ENCODE peak calls at places on chromosomes 5 and 9, in eight cellular contexts. X, O, S, Q, I, Y, E and B are unnamed samples. For H3K4me1 and H3K27me3, the result is how much of the 10 kb centered on the place peaks cover.

GRCh38 chr9:19130436-19130835 is 3.1 kb upstream of the PLIN2 start:
- DNase-seq in X (no peak), O (no peak), S (no peak), Q (no peak), I (peak), Y (no peak), E (no peak), B (no peak)

GRCh38 chr5:160285311-160285710 is 27.1 kb downstream of the CCNJL start:
- DNase-seq in X (no peak), O (no peak), S (no peak), Q (no peak), I (no peak), Y (no peak), E (no peak), B (no peak)

GRCh38 chr9:6197330-6197729 is 18.3 kb upstream of the IL33 start:
- DNase-seq in X (peak), O (no peak), S (no peak), Q (peak), I (peak), Y (no peak), E (no peak), B (no peak)

GRCh38 chr5:50328193-50328729 is 112.8 kb downstream of the EMB start:
- DNase-seq in X (no peak), O (no peak), S (no peak), Q (no peak), I (no peak), Y (no peak), E (no peak), B (no peak)

GRCh38 chr5:26903469-26903868 is 134.9 kb downstream of the CDH9 start:
- DNase-seq in X (no peak), O (no peak), S (no peak), Q (no peak), I (no peak), Y (no peak), E (no peak), B (no peak)

GRCh38 chr9:21294325-21294724 is 10.8 kb downstream of the IFNA5 start:
- DNase-seq in X (peak), O (no peak), S (no peak), Q (no peak), I (no peak), Y (no peak), E (no peak), B (no peak)

GRCh38 chr5:177495243-177496060 is 2.0 kb downstream of the PDLIM7 start:
- DNase-seq in X (peak), O (peak), S (peak), Q (peak), I (peak), Y (no peak), E (peak), B (peak)

GRCh38 chr5:146291421-146292074 is 47.1 kb upstream of the POU4F3 start:
- DNase-seq in X (peak), O (no peak), S (no peak), Q (peak), I (no peak), Y (no peak), E (no peak), B (peak)

GRCh38 chr5:116395708-116396203 is 178.9 kb downstream of the SEMA6A start:
- DNase-seq in X (peak), O (no peak), S (no peak), Q (no peak), I (no peak), Y (no peak), E (no peak), B (no peak)

GRCh38 chr5:131423056-131423455 is 159.2 kb downstream of the CDC42SE2 start:
- DNase-seq in X (no peak), O (no peak), S (no peak), Q (no peak), I (no peak), Y (no peak), E (no peak), B (peak)

GRCh38 chr5:34684281-34684979 is 28.3 kb downstream of the RAI14 start:
- DNase-seq in X (peak), O (no peak), S (no peak), Q (peak), I (no peak), Y (no peak), E (no peak), B (peak)

DNA sequence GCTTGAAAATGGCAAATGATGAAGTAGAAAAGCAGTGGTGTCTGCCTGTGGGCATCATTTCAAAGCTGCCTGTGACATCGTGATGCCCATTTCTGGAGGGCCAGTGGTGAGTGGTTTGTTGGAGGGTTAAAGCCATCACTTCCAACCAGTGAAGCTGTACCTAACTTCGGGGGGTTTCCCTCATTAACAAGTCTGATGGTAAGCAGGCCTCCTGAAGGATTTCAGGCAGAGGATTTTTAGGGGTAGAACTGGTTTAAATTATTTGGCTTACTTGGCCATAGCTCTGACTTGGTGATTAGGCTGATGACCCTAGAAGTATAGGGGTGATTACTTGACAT is 10.7 kb downstream of the TNFAIP8 start:
- DNase-seq in X (no peak), O (no peak), S (no peak), Q (no peak), I (no peak), Y (no peak), E (no peak), B (no peak)
- H3K4me1 ChIP-seq in X (under half), O (under half), S (under half), Q (under half), I (under half), Y (half or more), E (under half), B (under half)

GRCh38 chr5:83724001-83724400 is 3.3 kb upstream of the HAPLN1 start:
- DNase-seq in X (no peak), O (no peak), S (no peak), Q (no peak), I (no peak), Y (no peak), E (no peak), B (no peak)
- H3K27me3 ChIP-seq in X (under half), O (under half), S (under half), Q (under half), I (under half), Y (under half), E (under half), B (under half)

GRCh38 chr5:32158679-32158975 is 15.5 kb downstream of the GOLPH3 start:
- DNase-seq in X (no peak), O (no peak), S (no peak), Q (no peak), I (no peak), Y (no peak), E (no peak), B (no peak)
- H3K4me1 ChIP-seq in X (half or more), O (under half), S (under half), Q (under half), I (under half), Y (under half), E (half or more), B (under half)

GRCh38 chr5:77645995-77646639 is 7.6 kb upstream of the OTP start:
- DNase-seq in X (no peak), O (no peak), S (no peak), Q (no peak), I (no peak), Y (no peak), E (no peak), B (no peak)
- H3K27me3 ChIP-seq in X (under half), O (under half), S (under half), Q (under half), I (half or more), Y (under half), E (half or more), B (half or more)

GRCh38 chr5:179605026-179605833 is 18.2 kb downstream of the HNRNPH1 start:
- DNase-seq in X (no peak), O (no peak), S (no peak), Q (no peak), I (no peak), Y (no peak), E (peak), B (no peak)
- H3K4me1 ChIP-seq in X (under half), O (under half), S (under half), Q (under half), I (under half), Y (under half), E (under half), B (under half)